ENCODE peak calls at places on chromosome 16, in six cellular contexts. E is CD4-positive, alpha-beta T cell; G is heart left ventricle; Z is progenitor cell of endocrine pancreas; F is H9; B is RWPE2. K is an unnamed sample.

GRCh38 chr16:11534262-11534661 is 52.5 kb downstream of the LITAF start:
- DNase-seq in F (no peak), Z (no peak), G (no peak), E (no peak), B (peak), K (no peak)

GRCh38 chr16:17339764-17340541 is 130.8 kb downstream of the XYLT1 start:
- DNase-seq in E (no peak), Z (no peak), G (no peak), B (no peak), F (no peak), K (no peak)

GRCh38 chr16:70663524-70664324 is 17.4 kb downstream of the IL34 start:
- DNase-seq in B (peak), F (peak), Z (no peak), E (no peak), G (no peak), K (no peak)

GRCh38 chr16:69836252-69836651 is 74.1 kb downstream of the WWP2 start:
- DNase-seq in B (no peak), Z (no peak), F (no peak), G (no peak), E (no peak), K (no peak)

GRCh38 chr16:88083582-88083981 is 132.3 kb downstream of the BANP start:
- DNase-seq in B (no peak), G (no peak), F (no peak), Z (no peak), E (no peak), K (no peak)

GRCh38 chr16:66265556-66266133 is 100.8 kb upstream of the CDH5 start:
- DNase-seq in G (no peak), F (no peak), B (peak), E (no peak), Z (no peak), K (no peak)

GRCh38 chr16:15425861-15426260 is 8.5 kb upstream of the BMERB1 start:
- DNase-seq in F (no peak), G (no peak), Z (no peak), E (no peak), B (no peak), K (no peak)

GRCh38 chr16:28040039-28040438 is 23.5 kb downstream of the GSG1L start:
- DNase-seq in B (no peak), G (no peak), E (no peak), F (no peak), Z (no peak), K (no peak)

GRCh38 chr16:65751622-65752598 is 614.6 kb upstream of the CDH5 start:
- DNase-seq in B (no peak), E (no peak), G (no peak), Z (no peak), F (no peak), K (no peak)

GRCh38 chr16:86604436-86605220 is 26.3 kb downstream of the FOXL1 start:
- DNase-seq in F (no peak), B (no peak), E (peak), Z (no peak), G (no peak), K (no peak)

GRCh38 chr16:22053921-22054341 is 38.4 kb upstream of the VWA3A start:
- DNase-seq in B (no peak), G (no peak), F (no peak), E (no peak), Z (no peak), K (no peak)

GRCh38 chr16:6133009-6133408 is 1035.4 kb upstream of the EEF2KMT start:
- DNase-seq in Z (no peak), F (no peak), G (no peak), B (no peak), E (no peak), K (no peak)

GRCh38 chr16:70428178-70428998 is 10.5 kb downstream of the ST3GAL2 start:
- DNase-seq in F (peak), Z (peak), E (no peak), G (peak), B (peak), K (peak)

GRCh38 chr16:28556914-28557320 is 3.2 kb downstream of the SGF29 start:
- DNase-seq in Z (no peak), G (no peak), E (no peak), B (no peak), F (no peak), K (no peak)

GRCh38 chr16:86676216-86676800 is 98.0 kb downstream of the FOXL1 start:
- DNase-seq in G (no peak), F (no peak), Z (no peak), E (no peak), B (no peak), K (peak)

GRCh38 chr16:5490499-5490898 is 392.9 kb upstream of the EEF2KMT start:
- DNase-seq in E (no peak), G (no peak), Z (peak), B (no peak), F (peak), K (no peak)

GRCh38 chr16:30335598-30336474 is 19.3 kb downstream of the CD2BP2 start:
- DNase-seq in Z (no peak), G (no peak), F (peak), E (no peak), B (no peak), K (no peak)

GRCh38 chr16:83136924-83137323 is 510.2 kb downstream of the CDH13 start:
- DNase-seq in G (no peak), F (no peak), Z (no peak), B (no peak), E (no peak), K (no peak)

GRCh38 chr16:88566158-88566557 is 4.0 kb upstream of the ZC3H18 start:
- DNase-seq in Z (no peak), F (no peak), E (no peak), G (no peak), B (no peak), K (peak)

GRCh38 chr16:47885489-47885888 is 270.3 kb downstream of the ABCC12 start:
- DNase-seq in F (no peak), B (no peak), Z (no peak), G (no peak), E (no peak), K (no peak)

GRCh38 chr16:46885960-46886763 is 2.0 kb downstream of the GPT2 start:
- DNase-seq in B (no peak), G (no peak), E (no peak), F (no peak), Z (no peak), K (peak)

GRCh38 chr16:57299009-57299718 is 14.7 kb upstream of the PLLP start:
- DNase-seq in B (no peak), G (no peak), F (no peak), E (no peak), Z (no peak), K (peak)

GRCh38 chr16:59633996-59634579 is 900.0 kb upstream of the GOT2 start:
- DNase-seq in G (no peak), E (no peak), B (no peak), F (no peak), Z (no peak), K (peak)

GRCh38 chr16:23595246-23595950 is 718 bp downstream of the NDUFAB1 start:
- DNase-seq in Z (no peak), G (no peak), F (no peak), E (no peak), B (no peak), K (no peak)

GRCh38 chr16:27289669-27290068 is 21.1 kb upstream of the NSMCE1 start:
- DNase-seq in B (no peak), Z (no peak), G (no peak), E (no peak), F (no peak), K (no peak)

GRCh38 chr16:24041834-24042631 is 206.2 kb downstream of the PRKCB start:
- DNase-seq in G (peak), F (peak), Z (peak), E (peak), B (no peak), K (peak)

GRCh38 chr16:3129137-3130131 is 5.4 kb upstream of the ZNF213 start:
- DNase-seq in G (peak), F (peak), E (peak), Z (peak), B (no peak), K (peak)

GRCh38 chr16:8646271-8646670 is 24.8 kb downstream of the METTL22 start:
- DNase-seq in Z (no peak), E (no peak), F (no peak), B (no peak), G (no peak), K (no peak)

GRCh38 chr16:84379008-84379730 is 10.8 kb downstream of the ATP2C2 start:
- DNase-seq in Z (no peak), F (no peak), B (peak), G (no peak), E (no peak), K (no peak)

GRCh38 chr16:55567382-55567781 is 898 bp downstream of the CAPNS2 start:
- DNase-seq in B (no peak), Z (no peak), G (no peak), F (no peak), E (no peak), K (no peak)

GRCh38 chr16:55562936-55563335 is 3.5 kb upstream of the CAPNS2 start:
- DNase-seq in G (no peak), E (no peak), B (no peak), F (no peak), Z (no peak), K (no peak)

GRCh38 chr16:55561319-55561848 is 5.1 kb upstream of the CAPNS2 start:
- DNase-seq in G (no peak), F (no peak), Z (no peak), B (no peak), E (no peak), K (no peak)

GRCh38 chr16:55566432-55567175 is at the start of gene CAPNS2:
- DNase-seq in E (no peak), G (no peak), F (no peak), Z (no peak), B (no peak), K (no peak)

DNA sequence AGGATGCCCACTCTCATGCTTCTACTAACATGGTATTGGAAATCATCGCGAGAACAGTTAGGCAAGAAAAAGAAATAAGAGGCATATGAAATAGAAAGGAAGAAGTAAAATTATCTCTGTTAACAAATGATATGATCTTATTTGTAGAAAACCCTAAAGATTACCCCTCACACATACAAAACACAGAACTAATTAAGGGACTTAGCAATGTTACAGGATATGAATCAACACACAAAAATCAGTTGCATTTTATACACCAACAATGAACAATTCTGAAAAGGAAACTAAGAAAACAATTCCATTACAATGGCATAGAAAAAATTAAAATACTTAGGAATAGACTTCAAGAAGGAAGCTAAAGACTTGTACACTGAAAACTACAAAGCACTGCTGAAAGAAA is 2.7 kb upstream of the CAPNS2 start:
- DNase-seq in Z (no peak), G (no peak), F (no peak), E (no peak), B (no peak), K (no peak)
- TF ChIP-seq CTCF in Z (no peak), G (no peak), F (no peak), E (no peak), B (no peak), K (no peak)

GRCh38 chr16:50880926-50881325 is 139.0 kb downstream of the CYLD start:
- DNase-seq in G (no peak), F (peak), Z (no peak), E (no peak), B (no peak), K (no peak)

GRCh38 chr16:50881953-50882352 is 140.1 kb downstream of the CYLD start:
- DNase-seq in B (no peak), Z (no peak), G (no peak), E (no peak), F (peak), K (no peak)

GRCh38 chr16:50881331-50881830 is 139.5 kb downstream of the CYLD start:
- DNase-seq in B (no peak), F (peak), Z (no peak), G (no peak), E (no peak), K (no peak)

GRCh38 chr16:50887500-50887899 is 145.6 kb downstream of the CYLD start:
- DNase-seq in Z (no peak), F (no peak), G (no peak), E (no peak), B (no peak), K (no peak)

GRCh38 chr16:50884066-50884860 is 142.4 kb downstream of the CYLD start:
- DNase-seq in B (no peak), G (no peak), E (no peak), F (peak), Z (no peak), K (no peak)
- TF ChIP-seq CTCF in B (peak), G (no peak), E (peak), F (peak), Z (peak), K (peak)

GRCh38 chr16:1342526-1343427 is 8.9 kb downstream of the TSR3 start:
- DNase-seq in G (peak), E (peak), Z (peak), B (peak), F (peak), K (peak)
- TF ChIP-seq CTCF in G (no peak), E (no peak), Z (no peak), B (no peak), F (no peak), K (no peak)

GRCh38 chr16:67477960-67478554 is 2.9 kb downstream of the ATP6V0D1 start:
- DNase-seq in Z (no peak), F (no peak), B (no peak), E (no peak), G (no peak), K (no peak)
- TF ChIP-seq CTCF in Z (no peak), F (no peak), B (no peak), E (no peak), G (no peak), K (no peak)

DNA sequence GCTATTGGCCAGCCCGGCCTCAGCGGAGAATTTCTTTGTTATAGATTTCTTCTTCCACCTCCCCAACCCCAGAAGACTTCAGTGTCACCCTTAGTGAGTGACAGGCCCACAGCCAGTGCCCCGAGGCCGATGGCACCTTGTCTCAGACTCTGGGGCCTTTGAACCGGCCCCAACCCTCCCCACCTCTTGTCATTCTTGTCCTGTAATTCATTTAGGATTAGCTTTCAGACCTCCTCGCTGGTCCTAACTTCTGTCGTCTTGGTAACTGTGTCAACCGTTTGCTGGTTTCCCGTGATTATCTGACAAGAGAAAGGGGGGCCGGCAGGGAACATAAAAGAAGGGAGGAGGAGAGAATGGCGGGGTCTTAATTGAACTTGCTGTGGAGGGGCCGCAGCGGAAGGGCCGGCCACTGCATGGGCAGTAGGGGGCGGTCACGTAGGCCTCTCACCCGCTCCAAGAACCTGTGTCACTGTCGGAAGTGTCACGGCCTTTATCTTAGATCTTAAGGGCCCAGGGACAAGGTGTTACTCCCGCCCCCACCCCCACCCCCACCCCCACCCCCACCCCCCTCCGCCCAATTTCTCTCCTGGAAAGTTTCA is 46.5 kb upstream of the GSE1 start:
- DNase-seq in G (no peak), Z (no peak), F (peak), E (no peak), B (no peak), K (no peak)
- TF ChIP-seq CTCF in G (no peak), Z (peak), F (peak), E (no peak), B (no peak), K (no peak)

GRCh38 chr16:80198995-80199299 is 341.8 kb upstream of the DYNLRB2 start:
- DNase-seq in E (no peak), B (no peak), Z (no peak), G (no peak), F (no peak), K (no peak)
- TF ChIP-seq CTCF in E (no peak), B (no peak), Z (no peak), G (no peak), F (no peak), K (no peak)